ENCODE peak calls at places on chromosome 9, in four cellular contexts. W is K562, P is HepG2, U is GM12878. O is an unnamed sample.

GRCh38 chr9:31605164-31605563 is 779.3 kb upstream of the ACO1 start:
- DNase-seq in W (no peak), P (no peak), U (no peak), O (no peak)

GRCh38 chr9:34571180-34571800 is 18.2 kb downstream of the CNTFR start:
- DNase-seq in W (no peak), P (no peak), U (no peak), O (peak; percentile 61)

GRCh38 chr9:133347515-133347984 is 381 bp downstream of the MED22 start:
- DNase-seq in W (no peak), P (no peak), U (peak; percentile 28), O (peak; percentile 90)

GRCh38 chr9:1005043-1005667 is 28.7 kb downstream of the DMRT3 start:
- DNase-seq in W (peak; percentile 7), P (peak; percentile 47), U (peak; percentile 53), O (peak; percentile 24)

GRCh38 chr9:116074658-116075057 is 78.9 kb upstream of the PAPPA start:
- DNase-seq in W (no peak), P (no peak), U (no peak), O (no peak)

GRCh38 chr9:99832558-99832864 is 10.8 kb downstream of the NR4A3 start:
- DNase-seq in W (no peak), P (no peak), U (no peak), O (no peak)

GRCh38 chr9:686381-686813 is 155.1 kb upstream of the DMRT1 start:
- DNase-seq in W (no peak), P (no peak), U (no peak), O (no peak)

GRCh38 chr9:89793551-89793950 is 188.7 kb downstream of the GADD45G start:
- DNase-seq in W (no peak), P (no peak), U (no peak), O (no peak)

GRCh38 chr9:34170252-34170915 is 8.5 kb upstream of the UBAP1 start:
- DNase-seq in W (no peak), P (no peak), U (no peak), O (peak; percentile 37)

GRCh38 chr9:2026598-2026997 is 11.5 kb downstream of the SMARCA2 start:
- DNase-seq in W (no peak), P (no peak), U (no peak), O (no peak)

GRCh38 chr9:107020040-107020530 is 157.1 kb downstream of the ZNF462 start:
- DNase-seq in W (no peak), P (no peak), U (peak; percentile 50), O (no peak)

GRCh38 chr9:129287595-129288305 is 109.7 kb upstream of the IER5L start:
- DNase-seq in W (no peak), P (no peak), U (no peak), O (no peak)

GRCh38 chr9:93124793-93125192 is 9.3 kb downstream of the NINJ1 start:
- DNase-seq in W (no peak), P (no peak), U (no peak), O (no peak)

GRCh38 chr9:137227057-137227852 is at the start of gene RNF224:
- DNase-seq in W (peak; percentile 71), P (peak; percentile 69), U (no peak), O (peak; percentile 91)

GRCh38 chr9:137225701-137226331 is 842 bp downstream of the CYSRT1 start:
- DNase-seq in W (no peak), P (no peak), U (no peak), O (no peak)

GRCh38 chr9:137223078-137224040 is 1.3 kb upstream of the RNF208 start:
- DNase-seq in W (peak; percentile 94), P (peak; percentile 98), U (peak; percentile 93), O (peak; percentile 99)

GRCh38 chr9:137226338-137227056 is 805 bp upstream of the RNF224 start:
- DNase-seq in W (no peak), P (no peak), U (no peak), O (no peak)

DNA sequence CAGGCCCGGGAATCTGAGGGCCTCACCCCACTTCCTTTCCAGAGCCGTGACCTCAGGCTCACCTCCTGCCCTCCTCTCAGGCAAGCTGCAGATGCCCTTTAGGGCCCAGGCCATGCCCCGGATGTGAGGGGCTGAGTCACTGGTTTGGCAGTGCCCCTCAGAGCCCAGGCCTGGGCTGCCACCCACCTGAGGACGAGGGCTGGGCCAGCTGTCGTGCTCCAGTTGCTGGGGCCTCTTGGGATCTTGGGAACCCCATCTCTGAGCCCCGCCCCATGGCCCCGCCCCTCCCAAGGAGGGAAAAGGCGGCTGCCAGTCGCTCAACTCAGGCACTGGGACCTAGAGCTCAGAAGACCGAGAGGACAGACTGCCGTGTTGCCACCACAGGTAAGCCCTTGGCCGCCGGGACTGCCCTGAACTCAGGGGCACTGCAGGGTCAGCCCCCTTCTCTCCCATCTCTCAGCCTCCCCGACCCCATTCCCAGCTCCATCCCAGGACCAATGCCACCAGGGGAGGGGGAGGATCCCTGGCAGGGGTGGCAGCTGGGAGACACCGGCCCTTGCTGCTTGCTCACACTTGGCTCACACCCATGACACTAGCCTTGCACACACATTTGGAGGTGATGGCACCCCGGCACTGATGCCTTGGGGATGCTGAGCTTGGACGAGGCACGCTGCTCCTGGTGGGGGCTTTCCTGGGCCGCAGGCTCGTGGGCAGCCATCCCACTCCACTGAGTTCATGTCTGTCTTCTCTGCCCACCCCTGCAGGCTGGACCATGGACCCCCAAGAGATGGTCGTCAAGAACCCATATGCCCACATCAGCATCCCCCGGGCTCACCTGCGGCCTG is at the start of gene CYSRT1:
- DNase-seq in W (peak; percentile 27), P (no peak), U (no peak), O (no peak)
- H3K4me1 ChIP-seq in W (peaks cover 95% of the 10 kb centered on the region), P (peaks cover 67% of the 10 kb centered on the region), U (peaks cover 16% of the 10 kb centered on the region), O (no peaks in the 10 kb centered on the region)

GRCh38 chr9:97470076-97470475 is 31.4 kb upstream of the TMOD1 start:
- DNase-seq in W (no peak), P (no peak), U (no peak), O (peak; percentile 37)
- TF ChIP-seq FOXM1 in W (no peak), P (no peak), U (no peak), O (no peak)

DNA sequence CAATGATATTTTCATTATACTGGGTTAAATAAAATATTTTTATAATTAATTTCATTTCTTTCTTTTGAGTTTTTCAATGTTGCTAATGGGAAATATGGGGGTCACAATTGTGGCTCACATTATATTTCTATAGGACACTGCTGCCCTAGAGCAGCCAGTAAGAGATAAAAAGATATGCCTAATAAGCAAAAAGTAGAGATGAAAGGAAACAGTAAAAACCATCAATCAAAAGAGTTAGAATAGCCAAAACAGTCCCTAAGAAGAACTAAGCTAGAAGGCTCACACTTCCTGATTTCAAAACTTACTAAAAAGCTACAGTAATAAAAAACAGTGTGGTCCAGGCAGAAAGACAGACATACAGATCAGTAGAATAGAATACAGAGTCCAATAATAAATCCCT is 104.4 kb downstream of the FANCC start:
- DNase-seq in W (no peak), P (no peak), U (no peak), O (no peak)
- TF ChIP-seq REST in W (no peak), P (no peak), U (no peak), O (no peak)

GRCh38 chr9:136978865-136979544 is 1.7 kb downstream of the PTGDS start:
- DNase-seq in W (no peak), P (no peak), U (no peak), O (no peak)
- H3K4me1 ChIP-seq in W (peaks cover 95% of the 10 kb centered on the region), P (peaks cover 39% of the 10 kb centered on the region), U (no peaks in the 10 kb centered on the region), O (no peaks in the 10 kb centered on the region)

O was measured in SK-N-SH.